ENCODE peak calls at places on chromosomes 11 and 22, in nine cellular contexts. X is A172; A is AG08395; G is stimulated activated CD4-positive, alpha-beta T cell treated with anti-CD3 and anti-CD28 coated beads, Interleukin-2, amount 100 ng/mL, for 48 hours; N is M059J; Z is endothelial cell; V is stimulated activated CD8-positive, alpha-beta memory T cell treated with anti-CD3 and anti-CD28 coated beads, Interleukin-15, amount 100 ng/mL, for 4 hours; D is PC-3; L is GM10248. C is an unnamed sample.
A peak's percentile ranks its signal among the peaks of the same experiment; 100 is the strongest.

GRCh38 chr11:95835351-95835750 is 45.1 kb downstream of the CEP57 start:
- DNase-seq in X (no peak), A (no peak), G (no peak), N (no peak), Z (no peak), V (no peak), D (no peak), L (no peak), C (no peak)

GRCh38 chr22:42336527-42337227 is 66.2 kb upstream of the TCF20 start:
- DNase-seq in X (no peak), A (peak; percentile 47), G (no peak), N (no peak), Z (no peak), V (no peak), D (no peak), L (no peak), C (no peak)

GRCh38 chr11:70040452-70040851 is 37.7 kb upstream of the ANO1 start:
- DNase-seq in X (no peak), A (no peak), G (no peak), N (no peak), Z (no peak), V (no peak), D (no peak), L (no peak), C (no peak)

GRCh38 chr11:38718659-38719058 is 2120.6 kb upstream of the RAG2 start:
- DNase-seq in X (no peak), A (no peak), G (no peak), N (peak; percentile 59), Z (no peak), V (no peak), D (no peak), L (no peak), C (no peak)

GRCh38 chr11:118532091-118532490 is 1.1 kb downstream of the TMEM25 start:
- DNase-seq in X (no peak), A (no peak), G (no peak), N (no peak), Z (no peak), V (no peak), D (no peak), L (no peak), C (no peak)

GRCh38 chr22:45196926-45197605 is 33.3 kb downstream of the NUP50 start:
- DNase-seq in X (no peak), A (no peak), G (no peak), N (no peak), Z (no peak), V (no peak), D (no peak), L (no peak), C (no peak)

GRCh38 chr11:96394773-96395172 is 5.0 kb downstream of the JRKL start:
- DNase-seq in X (no peak), A (no peak), G (no peak), N (no peak), Z (no peak), V (no peak), D (no peak), L (no peak), C (no peak)

GRCh38 chr11:110883266-110883665 is 171.0 kb upstream of the ARHGAP20 start:
- DNase-seq in X (no peak), A (no peak), G (no peak), N (no peak), Z (no peak), V (no peak), D (no peak), L (no peak), C (no peak)

GRCh38 chr11:32891657-32892354 is 805 bp upstream of the QSER1 start:
- DNase-seq in X (peak; percentile 28), A (peak; percentile 5), G (no peak), N (peak; percentile 47), Z (no peak), V (no peak), D (peak; percentile 31), L (no peak), C (peak; percentile 9)

GRCh38 chr11:84419576-84419975 is 1133.4 kb upstream of the CCDC90B start:
- DNase-seq in X (no peak), A (no peak), G (no peak), N (no peak), Z (no peak), V (no peak), D (no peak), L (no peak), C (no peak)

GRCh38 chr11:10628506-10629236 is 60.2 kb upstream of the LYVE1 start:
- DNase-seq in X (no peak), A (no peak), G (no peak), N (no peak), Z (no peak), V (no peak), D (no peak), L (peak; percentile 38), C (no peak)

GRCh38 chr11:23233075-23233474 is 372.8 kb upstream of the CCDC179 start:
- DNase-seq in X (peak; percentile 7), A (peak; percentile 22), G (no peak), N (peak; percentile 79), Z (no peak), V (no peak), D (peak; percentile 67), L (no peak), C (no peak)

GRCh38 chr11:75884321-75884720 is 69.3 kb downstream of the UVRAG start:
- DNase-seq in X (no peak), A (no peak), G (no peak), N (no peak), Z (no peak), V (no peak), D (no peak), L (no peak), C (no peak)

GRCh38 chr11:42770444-42771065 is 541.2 kb upstream of the API5 start:
- DNase-seq in X (no peak), A (peak; percentile 44), G (no peak), N (peak; percentile 12), Z (peak; percentile 19), V (no peak), D (peak; percentile 36), L (peak; percentile 20), C (no peak)

GRCh38 chr11:13278620-13279486 is 1.3 kb downstream of the BMAL1 start:
- DNase-seq in X (no peak), A (no peak), G (no peak), N (peak; percentile 27), Z (peak; percentile 16), V (no peak), D (no peak), L (no peak), C (no peak)

GRCh38 chr11:47856186-47856585 is 8.0 kb upstream of the NUP160 start:
- DNase-seq in X (peak; percentile 48), A (no peak), G (no peak), N (peak; percentile 63), Z (no peak), V (no peak), D (no peak), L (peak; percentile 19), C (no peak)

GRCh38 chr11:68536706-68537105 is 76.2 kb downstream of the PPP6R3 start:
- DNase-seq in X (no peak), A (no peak), G (no peak), N (no peak), Z (no peak), V (no peak), D (no peak), L (no peak), C (no peak)

GRCh38 chr11:129144256-129144655 is 47.9 kb downstream of the ARHGAP32 start:
- DNase-seq in X (no peak), A (no peak), G (no peak), N (peak; percentile 4), Z (no peak), V (no peak), D (no peak), L (no peak), C (no peak)

GRCh38 chr22:19524170-19525115 is at the start of gene CLDN5:
- DNase-seq in X (no peak), A (peak; percentile 68), G (no peak), N (no peak), Z (peak; percentile 57), V (no peak), D (no peak), L (peak; percentile 34), C (no peak)

GRCh38 chr11:66238786-66239413 is 29.5 kb upstream of the RAB1B start:
- DNase-seq in X (no peak), A (no peak), G (no peak), N (no peak), Z (no peak), V (no peak), D (no peak), L (no peak), C (no peak)

GRCh38 chr11:102599642-102600261 is 25.4 kb downstream of the MMP20 start:
- DNase-seq in X (peak; percentile 91), A (peak; percentile 79), G (no peak), N (peak; percentile 96), Z (no peak), V (no peak), D (peak; percentile 96), L (peak; percentile 61), C (no peak)

GRCh38 chr22:27380826-27381225 is 420.7 kb downstream of the MN1 start:
- DNase-seq in X (no peak), A (no peak), G (no peak), N (no peak), Z (no peak), V (no peak), D (no peak), L (no peak), C (no peak)

GRCh38 chr11:69010964-69011623 is 2.0 kb downstream of the MRGPRF start:
- DNase-seq in X (peak; percentile 60), A (peak; percentile 92), G (peak; percentile 15), N (no peak), Z (peak; percentile 50), V (no peak), D (no peak), L (no peak), C (no peak)

GRCh38 chr11:74043450-74043849 is 34.6 kb upstream of the UCP3 start:
- DNase-seq in X (no peak), A (no peak), G (no peak), N (no peak), Z (no peak), V (no peak), D (no peak), L (no peak), C (no peak)

GRCh38 chr11:128790200-128790599 is 76.9 kb downstream of the KCNJ1 start:
- DNase-seq in X (peak; percentile 57), A (peak; percentile 60), G (no peak), N (peak; percentile 74), Z (no peak), V (no peak), D (peak; percentile 32), L (no peak), C (no peak)

GRCh38 chr22:38338772-38339379 is 21.6 kb upstream of the CSNK1E start:
- DNase-seq in X (no peak), A (no peak), G (no peak), N (peak; percentile 43), Z (no peak), V (no peak), D (no peak), L (no peak), C (no peak)

GRCh38 chr11:3216027-3216525 is 2.5 kb downstream of the MRGPRG start:
- DNase-seq in X (no peak), A (no peak), G (no peak), N (no peak), Z (no peak), V (no peak), D (no peak), L (no peak), C (no peak)

GRCh38 chr22:17366830-17367229 is 2.4 kb upstream of the CECR2 start:
- DNase-seq in X (no peak), A (no peak), G (no peak), N (no peak), Z (peak; percentile 70), V (no peak), D (no peak), L (peak; percentile 41), C (no peak)

GRCh38 chr11:65644837-65645236 is 6.9 kb downstream of the SIPA1 start:
- DNase-seq in X (no peak), A (no peak), G (no peak), N (no peak), Z (no peak), V (no peak), D (no peak), L (no peak), C (no peak)

GRCh38 chr11:64305691-64306562 is 603 bp downstream of the ESRRA start:
- DNase-seq in X (no peak), A (no peak), G (peak; percentile 60), N (peak; percentile 55), Z (peak; percentile 63), V (peak; percentile 61), D (peak; percentile 73), L (peak; percentile 49), C (peak; percentile 41)

GRCh38 chr11:1102221-1102971 is 27.7 kb downstream of the MUC2 start:
- DNase-seq in X (no peak), A (no peak), G (no peak), N (no peak), Z (no peak), V (no peak), D (no peak), L (no peak), C (no peak)